ENCODE peak calls at places on chromosomes 6 and 20, in seven cellular contexts. V is stimulated activated CD8-positive, alpha-beta memory T cell treated with anti-CD3 and anti-CD28 coated beads, Interleukin-2, amount 100 ng/mL, for 1 hour; U is T1000; W is left ventricle myocardium inferior; F is activated T-cell treated with anti-CD3 and anti-CD28 coated beads, Interleukin-2, amount 50 U/mL, for 72 hours; P is CD8-positive, alpha-beta T cell; D is aorta. E is an unnamed sample.

GRCh38 chr6:1516742-1517520 is 92.8 kb upstream of the FOXC1 start:
- DNase-seq in V (no peak), U (no peak), W (no peak), F (no peak), P (no peak), D (no peak), E (no peak)

GRCh38 chr6:143536461-143536865 is 24.9 kb upstream of the FUCA2 start:
- DNase-seq in V (peak), U (peak), W (peak), F (peak), P (peak), D (peak), E (peak)

GRCh38 chr6:137264308-137265075 is 45.3 kb upstream of the IFNGR1 start:
- DNase-seq in V (no peak), U (no peak), W (peak), F (no peak), P (no peak), D (no peak), E (no peak)

GRCh38 chr6:79864001-79864400 is 83.4 kb downstream of the ELOVL4 start:
- DNase-seq in V (no peak), U (no peak), W (no peak), F (no peak), P (no peak), D (no peak), E (no peak)

GRCh38 chr20:2131366-2131765 is 29.7 kb downstream of the STK35 start:
- DNase-seq in V (no peak), U (no peak), W (no peak), F (no peak), P (no peak), D (no peak), E (no peak)

GRCh38 chr20:49811825-49812462 is 684 bp upstream of the SLC9A8 start:
- DNase-seq in V (no peak), U (peak), W (no peak), F (no peak), P (no peak), D (no peak), E (no peak)

GRCh38 chr20:63234693-63235398 is 859 bp upstream of the BIRC7 start:
- DNase-seq in V (no peak), U (no peak), W (no peak), F (no peak), P (peak), D (no peak), E (no peak)

GRCh38 chr6:15618685-15619084 is 44.1 kb downstream of the DTNBP1 start:
- DNase-seq in V (no peak), U (no peak), W (no peak), F (no peak), P (no peak), D (no peak), E (no peak)

GRCh38 chr20:33518071-33518470 is 28.2 kb downstream of the CBFA2T2 start:
- DNase-seq in V (no peak), U (no peak), W (no peak), F (no peak), P (no peak), D (no peak), E (no peak)

GRCh38 chr20:56222945-56223344 is 25.6 kb upstream of the MC3R start:
- DNase-seq in V (no peak), U (no peak), W (no peak), F (no peak), P (no peak), D (no peak), E (no peak)

GRCh38 chr6:49463612-49463967 is 420 bp downstream of the CENPQ start:
- DNase-seq in V (no peak), U (no peak), W (no peak), F (no peak), P (no peak), D (no peak), E (no peak)

GRCh38 chr20:63365601-63366509 is 4.7 kb upstream of the CHRNA4 start:
- DNase-seq in V (no peak), U (no peak), W (no peak), F (no peak), P (no peak), D (no peak), E (no peak)

GRCh38 chr20:36030143-36030542 is 61.8 kb downstream of the CNBD2 start:
- DNase-seq in V (no peak), U (no peak), W (peak), F (no peak), P (no peak), D (no peak), E (no peak)

GRCh38 chr6:25138024-25138696 is 141.0 kb upstream of the CARMIL1 start:
- DNase-seq in V (peak), U (peak), W (peak), F (peak), P (peak), D (peak), E (peak)

GRCh38 chr20:50321797-50322480 is 131.3 kb downstream of the CEBPB start:
- DNase-seq in V (no peak), U (no peak), W (no peak), F (no peak), P (no peak), D (peak), E (no peak)

GRCh38 chr6:14896475-14896874 is 349.4 kb upstream of the JARID2 start:
- DNase-seq in V (no peak), U (no peak), W (no peak), F (no peak), P (no peak), D (no peak), E (no peak)

GRCh38 chr20:64102647-64103354 is 4.6 kb downstream of the NPBWR2 start:
- DNase-seq in V (no peak), U (no peak), W (peak), F (no peak), P (no peak), D (peak), E (no peak)

GRCh38 chr20:25238319-25239037 is 9.4 kb upstream of the PYGB start:
- DNase-seq in V (no peak), U (no peak), W (no peak), F (no peak), P (no peak), D (no peak), E (no peak)

GRCh38 chr20:58478141-58478805 is 36.9 kb downstream of the APCDD1L start:
- DNase-seq in V (no peak), U (no peak), W (no peak), F (no peak), P (no peak), D (peak), E (no peak)